ENCODE peak calls at places on chromosomes 2 and 18, in four cellular contexts. Z is Peyer's patch, U is adrenal gland, X is AG10803. H is an unnamed sample.

GRCh38 chr18:35283923-35284794 is 5.9 kb downstream of the ZSCAN30 start:
- DNase-seq in Z (no peak), U (no peak), X (no peak), H (no peak)

GRCh38 chr2:220701115-220701514 is 871.0 kb downstream of the EPHA4 start:
- DNase-seq in Z (no peak), U (no peak), X (no peak), H (no peak)

GRCh38 chr2:235642446-235643107 is 148.7 kb downstream of the AGAP1 start:
- DNase-seq in Z (no peak), U (peak; percentile 41), X (peak; percentile 44), H (no peak)

GRCh38 chr18:48730010-48730409 is 191.2 kb downstream of the CTIF start:
- DNase-seq in Z (no peak), U (no peak), X (no peak), H (no peak)

GRCh38 chr2:152402780-152403388 is 67.9 kb downstream of the FMNL2 start:
- DNase-seq in Z (no peak), U (peak; percentile 51), X (no peak), H (no peak)

GRCh38 chr18:72107647-72108046 is 436.5 kb downstream of the CBLN2 start:
- DNase-seq in Z (no peak), U (no peak), X (peak; percentile 2), H (no peak)

GRCh38 chr2:226799211-226799975 is at the start of gene IRS1:
- DNase-seq in Z (peak; percentile 82), U (peak; percentile 85), X (peak; percentile 81), H (peak; percentile 75)

GRCh38 chr2:241271641-241272297 is 43.7 kb downstream of the HDLBP start:
- DNase-seq in Z (peak; percentile 91), U (peak; percentile 93), X (peak; percentile 83), H (peak; percentile 88)

GRCh38 chr2:227856697-227857096 is 14.7 kb upstream of the DAW1 start:
- DNase-seq in Z (no peak), U (no peak), X (no peak), H (no peak)

GRCh38 chr18:74427442-74428112 is 29.5 kb downstream of the DIPK1C start:
- DNase-seq in Z (peak; percentile 31), U (no peak), X (no peak), H (no peak)

GRCh38 chr18:8948471-8949149 is 153.9 kb upstream of the NDUFV2 start:
- DNase-seq in Z (no peak), U (peak; percentile 15), X (peak; percentile 98), H (no peak)

GRCh38 chr2:47904903-47905453 is 1.3 kb downstream of the FBXO11 start:
- DNase-seq in Z (peak; percentile 65), U (peak; percentile 54), X (no peak), H (peak; percentile 26)

GRCh38 chr2:73415906-73416305 is 30.3 kb downstream of the ALMS1 start:
- DNase-seq in Z (no peak), U (no peak), X (peak; percentile 15), H (no peak)

GRCh38 chr2:98769784-98770183 is 38.9 kb upstream of the MGAT4A start:
- DNase-seq in Z (peak; percentile 67), U (no peak), X (no peak), H (peak; percentile 67)

GRCh38 chr2:105294844-105295481 is 34.6 kb downstream of the TGFBRAP1 start:
- DNase-seq in Z (no peak), U (peak; percentile 84), X (peak; percentile 75), H (peak; percentile 72)

GRCh38 chr18:26468931-26469340 is 79.4 kb downstream of the KCTD1 start:
- DNase-seq in Z (no peak), U (no peak), X (no peak), H (no peak)

GRCh38 chr2:140248623-140249022 is 1468.4 kb upstream of the NXPH2 start:
- DNase-seq in Z (no peak), U (no peak), X (no peak), H (no peak)

GRCh38 chr2:228681426-228681825 is 499.9 kb upstream of the SPHKAP start:
- DNase-seq in Z (no peak), U (peak; percentile 36), X (peak; percentile 72), H (no peak)

GRCh38 chr18:55489034-55489741 is 98.8 kb downstream of the TCF4 start:
- DNase-seq in Z (no peak), U (no peak), X (peak; percentile 22), H (no peak)
- H3K4me3 ChIP-seq in Z (no peak overlapping the region), U (no peak overlapping the region), X (no peak overlapping the region), H (no peak overlapping the region)

GRCh38 chr2:15971351-15971750 is 31.0 kb downstream of the MYCN start:
- DNase-seq in Z (no peak), U (no peak), X (no peak), H (no peak)
- TF ChIP-seq CTCF in Z (no peak), U (no peak), X (no peak), H (no peak)

GRCh38 chr18:13809521-13810252 is 14.3 kb upstream of the MC5R start:
- DNase-seq in Z (no peak), U (no peak), X (no peak), H (no peak)
- H3K4me3 ChIP-seq in Z (no peak overlapping the region), U (no peak overlapping the region), X (no peak overlapping the region), H (no peak overlapping the region)

GRCh38 chr2:114548151-114548550 is 105.7 kb downstream of the DPP10 start:
- DNase-seq in Z (no peak), U (no peak), X (no peak), H (no peak)

GRCh38 chr2:114545052-114545451 is 102.6 kb downstream of the DPP10 start:
- DNase-seq in Z (no peak), U (no peak), X (no peak), H (no peak)

GRCh38 chr2:114546511-114546910 is 104.1 kb downstream of the DPP10 start:
- DNase-seq in Z (no peak), U (no peak), X (no peak), H (no peak)

GRCh38 chr2:114537777-114538176 is 95.3 kb downstream of the DPP10 start:
- DNase-seq in Z (no peak), U (no peak), X (no peak), H (no peak)

GRCh38 chr2:114543106-114543806 is 100.8 kb downstream of the DPP10 start:
- DNase-seq in Z (peak; percentile 54), U (peak; percentile 11), X (peak; percentile 1), H (no peak)
- TF ChIP-seq CTCF in Z (peak; percentile 60), U (peak; percentile 44), X (peak; percentile 17), H (no peak)

GRCh38 chr18:12305211-12305610 is 2.8 kb upstream of the TUBB6 start:
- DNase-seq in Z (no peak), U (no peak), X (no peak), H (no peak)

GRCh38 chr18:12306752-12307151 is 1.3 kb upstream of the TUBB6 start:
- DNase-seq in Z (no peak), U (no peak), X (no peak), H (no peak)

GRCh38 chr18:12307251-12307736 is 747 bp upstream of the TUBB6 start:
- DNase-seq in Z (peak; percentile 67), U (peak; percentile 32), X (peak; percentile 79), H (no peak)

GRCh38 chr18:12304351-12305210 is 3.5 kb upstream of the TUBB6 start:
- DNase-seq in Z (no peak), U (no peak), X (no peak), H (peak; percentile 58)

DNA sequence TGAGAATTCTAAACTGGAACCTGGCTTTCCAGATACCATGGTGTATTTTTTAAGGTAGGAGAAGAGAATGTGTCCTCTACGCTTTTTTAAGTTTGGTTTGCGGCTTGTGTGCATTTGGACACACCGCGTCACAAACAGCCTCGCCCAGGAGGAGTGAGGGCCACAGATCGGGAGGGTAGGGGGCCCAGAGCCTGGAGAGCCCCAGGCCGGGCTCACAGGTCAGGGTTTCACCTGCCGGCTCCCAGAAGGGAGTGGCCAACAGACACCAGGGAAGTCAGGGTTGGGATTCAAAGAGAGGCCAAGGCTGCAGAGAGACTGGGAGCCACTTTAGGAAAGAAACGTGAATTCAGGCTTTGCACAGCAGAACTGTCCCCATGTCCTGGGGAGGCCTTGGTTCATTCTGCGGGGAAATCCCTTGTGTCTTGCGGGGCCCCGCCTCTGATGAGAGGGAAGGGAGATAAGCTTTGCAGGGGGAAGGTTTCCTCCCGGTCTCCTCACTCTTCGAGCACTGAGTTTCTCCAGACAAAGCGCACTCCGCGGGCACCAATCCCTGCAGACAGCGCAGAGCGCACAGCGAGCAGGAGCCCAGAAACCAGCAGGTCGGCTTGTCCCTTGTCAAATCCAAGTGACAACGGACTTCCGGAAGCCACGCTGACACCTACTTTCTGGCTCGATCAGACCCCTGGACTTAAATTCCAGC is 2.0 kb upstream of the TUBB6 start:
- DNase-seq in Z (no peak), U (no peak), X (no peak), H (no peak)
- H3K4me3 ChIP-seq in Z (no peak overlapping the region), U (no peak overlapping the region), X (peak overlapping the region; percentile 87), H (no peak overlapping the region)

DNA sequence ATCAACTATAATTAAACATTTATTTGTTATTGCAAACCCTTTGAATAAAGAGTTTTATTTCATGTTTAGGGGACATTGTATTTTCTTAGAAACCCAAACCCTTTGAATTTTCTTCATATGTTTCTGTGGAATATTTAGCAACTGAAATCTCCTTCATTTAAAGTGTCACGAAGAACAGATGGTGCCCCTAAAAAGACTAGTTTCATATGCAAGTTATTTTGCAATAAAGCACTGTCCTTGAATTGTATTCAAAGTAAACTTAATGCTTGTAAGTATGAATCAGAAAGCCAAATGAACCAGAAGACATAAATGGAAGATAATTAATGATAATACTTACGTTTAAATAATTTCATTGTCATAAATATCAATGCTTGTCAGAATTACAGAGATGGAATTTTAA is 151.9 kb upstream of the CWC22 start:
- DNase-seq in Z (no peak), U (no peak), X (peak; percentile 26), H (no peak)
- TF ChIP-seq CTCF in Z (no peak), U (no peak), X (no peak), H (no peak)

GRCh38 chr18:25287096-25287495 is 64.9 kb downstream of the ZNF521 start:
- DNase-seq in Z (no peak), U (no peak), X (no peak), H (no peak)
- H3K4me3 ChIP-seq in Z (no peak overlapping the region), U (no peak overlapping the region), X (no peak overlapping the region), H (no peak overlapping the region)

DNA sequence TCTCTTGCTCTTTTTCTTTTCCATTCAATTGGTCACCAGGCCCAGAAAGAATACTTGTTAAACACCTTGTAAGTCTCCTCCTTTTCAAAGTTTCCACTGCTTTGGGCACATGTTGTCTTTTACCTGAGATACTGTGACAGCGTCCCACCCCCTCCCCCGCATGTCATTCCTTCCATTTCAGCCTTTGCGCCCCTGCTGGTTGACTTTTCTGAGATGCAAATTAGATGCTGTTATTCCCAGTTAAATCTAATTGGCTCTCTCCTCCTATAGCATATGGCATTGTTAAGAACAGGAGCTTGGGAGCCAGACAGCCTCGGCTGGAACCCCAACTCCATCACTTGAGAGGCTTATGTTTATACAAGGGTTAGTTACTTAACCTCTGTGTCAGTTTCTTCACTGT is 80.3 kb upstream of the GAREM1 start:
- DNase-seq in Z (no peak), U (no peak), X (no peak), H (no peak)
- TF ChIP-seq CTCF in Z (no peak), U (no peak), X (no peak), H (no peak)

H was measured in stomach.